ENCODE peak calls at places on chromosomes 5 and 9, in five cellular contexts. One of them, this sample, is unnamed.

GRCh38 chr5:172411423-172412111 is 42.8 kb downstream of the SH3PXD2B start:
- DNase-seq in choroid plexus epithelial cell: no peak
- DNase-seq in A549: no peak
- DNase-seq in IMR-90: peak
- DNase-seq in osteocyte: no peak
- DNase-seq in this sample: no peak

GRCh38 chr9:7791364-7791763 is 8.2 kb downstream of the DMAC1 start:
- DNase-seq in choroid plexus epithelial cell: no peak
- DNase-seq in A549: no peak
- DNase-seq in IMR-90: no peak
- DNase-seq in osteocyte: no peak
- DNase-seq in this sample: no peak

GRCh38 chr9:93673271-93673843 is 97.0 kb downstream of the PHF2 start:
- DNase-seq in choroid plexus epithelial cell: no peak
- DNase-seq in A549: no peak
- DNase-seq in IMR-90: no peak
- DNase-seq in osteocyte: peak
- DNase-seq in this sample: peak

GRCh38 chr5:140321796-140322195 is 18.9 kb upstream of the PFDN1 start:
- DNase-seq in choroid plexus epithelial cell: no peak
- DNase-seq in A549: no peak
- DNase-seq in IMR-90: no peak
- DNase-seq in osteocyte: no peak
- DNase-seq in this sample: no peak

GRCh38 chr9:107684224-107684623 is 194.7 kb upstream of the KLF4 start:
- DNase-seq in choroid plexus epithelial cell: peak
- DNase-seq in A549: no peak
- DNase-seq in IMR-90: peak
- DNase-seq in osteocyte: no peak
- DNase-seq in this sample: no peak

GRCh38 chr5:158287643-158288228 is 428.8 kb upstream of the CLINT1 start:
- DNase-seq in choroid plexus epithelial cell: peak
- DNase-seq in A549: no peak
- DNase-seq in IMR-90: peak
- DNase-seq in osteocyte: no peak
- DNase-seq in this sample: no peak

GRCh38 chr5:59745422-59745863 is 148.1 kb downstream of the PDE4D start:
- DNase-seq in choroid plexus epithelial cell: peak
- DNase-seq in A549: peak
- DNase-seq in IMR-90: peak
- DNase-seq in osteocyte: no peak
- DNase-seq in this sample: no peak

GRCh38 chr5:159947708-159948358 is 31.6 kb downstream of the ADRA1B start:
- DNase-seq in choroid plexus epithelial cell: no peak
- DNase-seq in A549: no peak
- DNase-seq in IMR-90: peak
- DNase-seq in osteocyte: no peak
- DNase-seq in this sample: no peak

GRCh38 chr5:103624748-103625147 is 62.2 kb upstream of the NUDT12 start:
- DNase-seq in choroid plexus epithelial cell: peak
- DNase-seq in A549: no peak
- DNase-seq in IMR-90: peak
- DNase-seq in osteocyte: no peak
- DNase-seq in this sample: no peak

GRCh38 chr5:14917719-14918118 is 46.1 kb upstream of the ANKH start:
- DNase-seq in choroid plexus epithelial cell: no peak
- DNase-seq in A549: no peak
- DNase-seq in IMR-90: peak
- DNase-seq in osteocyte: no peak
- DNase-seq in this sample: no peak

GRCh38 chr5:77318060-77318459 is 107.6 kb downstream of the PDE8B start:
- DNase-seq in choroid plexus epithelial cell: no peak
- DNase-seq in A549: no peak
- DNase-seq in IMR-90: no peak
- DNase-seq in osteocyte: no peak
- DNase-seq in this sample: no peak

GRCh38 chr5:82815871-82816270 is 261.3 kb downstream of the TMEM167A start:
- DNase-seq in choroid plexus epithelial cell: peak
- DNase-seq in A549: no peak
- DNase-seq in IMR-90: no peak
- DNase-seq in osteocyte: no peak
- DNase-seq in this sample: no peak

GRCh38 chr5:138544171-138545134 is 1.4 kb upstream of the ETF1 start:
- DNase-seq in choroid plexus epithelial cell: peak
- DNase-seq in A549: no peak
- DNase-seq in IMR-90: peak
- DNase-seq in osteocyte: no peak
- DNase-seq in this sample: no peak

GRCh38 chr5:141696431-141696830 is 14.4 kb upstream of the ARAP3 start:
- DNase-seq in choroid plexus epithelial cell: no peak
- DNase-seq in A549: no peak
- DNase-seq in IMR-90: no peak
- DNase-seq in osteocyte: no peak
- DNase-seq in this sample: no peak

GRCh38 chr5:80255752-80256479 is at the start of gene SERINC5:
- DNase-seq in choroid plexus epithelial cell: peak
- DNase-seq in A549: peak
- DNase-seq in IMR-90: peak
- DNase-seq in osteocyte: peak
- DNase-seq in this sample: peak

GRCh38 chr9:128809036-128809599 is 9.2 kb upstream of the ENDOG start:
- DNase-seq in choroid plexus epithelial cell: no peak
- DNase-seq in A549: no peak
- DNase-seq in IMR-90: no peak
- DNase-seq in osteocyte: no peak
- DNase-seq in this sample: no peak

GRCh38 chr9:132348676-132349075 is 6.1 kb downstream of the SETX start:
- DNase-seq in choroid plexus epithelial cell: no peak
- DNase-seq in A549: no peak
- DNase-seq in IMR-90: no peak
- DNase-seq in osteocyte: no peak
- DNase-seq in this sample: no peak

GRCh38 chr5:173752636-173753035 is 135.5 kb upstream of the CPEB4 start:
- DNase-seq in choroid plexus epithelial cell: no peak
- DNase-seq in A549: no peak
- DNase-seq in IMR-90: no peak
- DNase-seq in osteocyte: no peak
- DNase-seq in this sample: no peak

GRCh38 chr5:81077105-81077504 is 116.9 kb downstream of the RASGRF2 start:
- DNase-seq in choroid plexus epithelial cell: no peak
- DNase-seq in A549: no peak
- DNase-seq in IMR-90: no peak
- DNase-seq in osteocyte: no peak
- DNase-seq in this sample: no peak

GRCh38 chr5:69113851-69114250 is 20.0 kb downstream of the SLC30A5 start:
- DNase-seq in choroid plexus epithelial cell: no peak
- DNase-seq in A549: no peak
- DNase-seq in IMR-90: no peak
- DNase-seq in osteocyte: no peak
- DNase-seq in this sample: no peak

GRCh38 chr9:68538200-68538599 is 2.5 kb downstream of the TMEM252 start:
- DNase-seq in choroid plexus epithelial cell: no peak
- DNase-seq in A549: no peak
- DNase-seq in IMR-90: peak
- DNase-seq in osteocyte: no peak
- DNase-seq in this sample: no peak

GRCh38 chr5:1915316-1915715 is 32.6 kb upstream of the IRX4 start:
- DNase-seq in choroid plexus epithelial cell: no peak
- DNase-seq in A549: no peak
- DNase-seq in IMR-90: no peak
- DNase-seq in osteocyte: no peak
- DNase-seq in this sample: no peak

GRCh38 chr5:170387775-170388174 is 1.4 kb downstream of the KCNMB1 start:
- DNase-seq in choroid plexus epithelial cell: no peak
- DNase-seq in A549: no peak
- DNase-seq in IMR-90: no peak
- DNase-seq in osteocyte: no peak
- DNase-seq in this sample: no peak

GRCh38 chr9:113992994-113993393 is 85.1 kb downstream of the AMBP start:
- DNase-seq in choroid plexus epithelial cell: no peak
- DNase-seq in A549: no peak
- DNase-seq in IMR-90: no peak
- DNase-seq in osteocyte: no peak
- DNase-seq in this sample: no peak

GRCh38 chr9:121808781-121809180 is 157.3 kb downstream of the DAB2IP start:
- DNase-seq in choroid plexus epithelial cell: no peak
- DNase-seq in A549: no peak
- DNase-seq in IMR-90: no peak
- DNase-seq in osteocyte: no peak
- DNase-seq in this sample: no peak

GRCh38 chr5:3429962-3430361 is 165.7 kb upstream of the IRX1 start:
- DNase-seq in choroid plexus epithelial cell: no peak
- DNase-seq in A549: no peak
- DNase-seq in IMR-90: no peak
- DNase-seq in osteocyte: no peak
- DNase-seq in this sample: no peak

GRCh38 chr9:37961346-37961745 is 57.4 kb upstream of the SLC25A51 start:
- DNase-seq in choroid plexus epithelial cell: no peak
- DNase-seq in A549: no peak
- DNase-seq in IMR-90: no peak
- DNase-seq in osteocyte: no peak
- DNase-seq in this sample: no peak

GRCh38 chr9:130623466-130623865 is 40.9 kb upstream of the PRDM12 start:
- DNase-seq in choroid plexus epithelial cell: no peak
- DNase-seq in A549: no peak
- DNase-seq in IMR-90: no peak
- DNase-seq in osteocyte: no peak
- DNase-seq in this sample: no peak

GRCh38 chr5:103452089-103452488 is 110.5 kb downstream of the NUDT12 start:
- DNase-seq in choroid plexus epithelial cell: no peak
- DNase-seq in A549: no peak
- DNase-seq in IMR-90: no peak
- DNase-seq in osteocyte: no peak
- DNase-seq in this sample: no peak

GRCh38 chr9:133996531-133997520 is 4.7 kb upstream of the VAV2 start:
- DNase-seq in choroid plexus epithelial cell: no peak
- DNase-seq in A549: no peak
- DNase-seq in IMR-90: no peak
- DNase-seq in osteocyte: no peak
- DNase-seq in this sample: no peak

GRCh38 chr5:13034048-13034447 is 910.4 kb downstream of the DNAH5 start:
- DNase-seq in choroid plexus epithelial cell: peak
- DNase-seq in A549: no peak
- DNase-seq in IMR-90: peak
- DNase-seq in osteocyte: no peak
- DNase-seq in this sample: no peak

GRCh38 chr9:112752334-112753110 is 2.0 kb downstream of the SNX30 start:
- DNase-seq in choroid plexus epithelial cell: no peak
- DNase-seq in A549: no peak
- DNase-seq in IMR-90: no peak
- DNase-seq in osteocyte: no peak
- DNase-seq in this sample: no peak

GRCh38 chr5:132549586-132549985 is 6.3 kb upstream of the IL5 start:
- DNase-seq in choroid plexus epithelial cell: no peak
- DNase-seq in A549: no peak
- DNase-seq in IMR-90: no peak
- DNase-seq in osteocyte: no peak
- DNase-seq in this sample: no peak

GRCh38 chr9:16515879-16516289 is 354.6 kb downstream of the BNC2 start:
- DNase-seq in choroid plexus epithelial cell: peak
- DNase-seq in A549: no peak
- DNase-seq in IMR-90: peak
- DNase-seq in osteocyte: no peak
- DNase-seq in this sample: no peak

GRCh38 chr9:134283111-134283515 is 43.1 kb upstream of the RXRA start:
- DNase-seq in choroid plexus epithelial cell: peak
- DNase-seq in A549: no peak
- DNase-seq in IMR-90: peak
- DNase-seq in osteocyte: no peak
- DNase-seq in this sample: no peak

GRCh38 chr9:85610074-85610855 is 131.5 kb downstream of the AGTPBP1 start:
- DNase-seq in choroid plexus epithelial cell: peak
- DNase-seq in A549: peak
- DNase-seq in IMR-90: peak
- DNase-seq in osteocyte: no peak
- DNase-seq in this sample: no peak

GRCh38 chr9:20524776-20525175 is 97.5 kb downstream of the MLLT3 start:
- DNase-seq in choroid plexus epithelial cell: peak
- DNase-seq in A549: no peak
- DNase-seq in IMR-90: no peak
- DNase-seq in osteocyte: no peak
- DNase-seq in this sample: no peak
- TF ChIP-seq CTCF in choroid plexus epithelial cell: peak
- TF ChIP-seq CTCF in A549: peak
- TF ChIP-seq CTCF in IMR-90: peak
- TF ChIP-seq CTCF in osteocyte: no peak
- TF ChIP-seq CTCF in this sample: no peak

GRCh38 chr9:79390077-79390673 is 181.6 kb upstream of the TLE4 start:
- DNase-seq in choroid plexus epithelial cell: peak
- DNase-seq in A549: no peak
- DNase-seq in IMR-90: peak
- DNase-seq in osteocyte: no peak
- DNase-seq in this sample: no peak
- TF ChIP-seq CTCF in choroid plexus epithelial cell: no peak
- TF ChIP-seq CTCF in A549: no peak
- TF ChIP-seq CTCF in IMR-90: no peak
- TF ChIP-seq CTCF in osteocyte: no peak
- TF ChIP-seq CTCF in this sample: no peak

DNA sequence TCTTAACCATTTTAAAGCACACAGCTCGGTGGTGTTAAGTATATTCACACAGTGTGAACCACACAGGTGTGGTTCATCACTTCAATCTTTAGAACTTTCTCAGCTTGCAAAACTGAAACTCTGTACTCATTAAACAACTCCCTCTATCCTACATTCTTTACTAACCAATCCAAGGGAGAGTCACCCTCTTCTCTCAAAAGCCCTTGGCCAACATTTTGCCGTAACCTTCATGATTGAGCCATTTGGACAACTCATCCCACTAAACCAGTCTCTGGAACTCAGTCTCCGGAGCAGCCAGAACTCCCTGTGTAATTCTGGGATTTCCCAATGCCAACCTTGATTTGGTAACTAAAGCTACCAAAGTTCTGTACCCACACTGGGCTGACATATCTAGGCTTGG is 84.7 kb downstream of the TTC39B start:
- DNase-seq in choroid plexus epithelial cell: no peak
- DNase-seq in A549: no peak
- DNase-seq in IMR-90: no peak
- DNase-seq in osteocyte: no peak
- DNase-seq in this sample: no peak
- TF ChIP-seq CTCF in choroid plexus epithelial cell: no peak
- TF ChIP-seq CTCF in A549: no peak
- TF ChIP-seq CTCF in IMR-90: no peak
- TF ChIP-seq CTCF in osteocyte: no peak
- TF ChIP-seq CTCF in this sample: no peak

GRCh38 chr5:121870489-121870888 is 18.8 kb downstream of the FTMT start:
- DNase-seq in choroid plexus epithelial cell: peak
- DNase-seq in A549: no peak
- DNase-seq in IMR-90: peak
- DNase-seq in osteocyte: no peak
- DNase-seq in this sample: no peak
- TF ChIP-seq CTCF in choroid plexus epithelial cell: no peak
- TF ChIP-seq CTCF in A549: peak
- TF ChIP-seq CTCF in IMR-90: peak
- TF ChIP-seq CTCF in osteocyte: peak
- TF ChIP-seq CTCF in this sample: no peak

GRCh38 chr5:32259033-32259432 is 53.7 kb downstream of the MTMR12 start:
- DNase-seq in choroid plexus epithelial cell: peak
- DNase-seq in A549: no peak
- DNase-seq in IMR-90: peak
- DNase-seq in osteocyte: no peak
- DNase-seq in this sample: no peak
- TF ChIP-seq CTCF in choroid plexus epithelial cell: no peak
- TF ChIP-seq CTCF in A549: no peak
- TF ChIP-seq CTCF in IMR-90: no peak
- TF ChIP-seq CTCF in osteocyte: no peak
- TF ChIP-seq CTCF in this sample: no peak